ENCODE peak calls at places on chromosomes 1 and 21, in five cellular contexts. U is breast epithelium, T is T-helper 17 cell, M is EL, G is AG09319. S is an unnamed sample.

GRCh38 chr1:231899046-231899445 is 272.5 kb downstream of the DISC1 start:
- DNase-seq in U (no peak), T (no peak), M (no peak), G (no peak), S (no peak)

GRCh38 chr1:220843481-220844011 is 35.7 kb upstream of the HLX start:
- DNase-seq in U (no peak), T (no peak), M (no peak), G (peak), S (peak)

GRCh38 chr1:1207254-1207902 is 986 bp upstream of the TNFRSF18 start:
- DNase-seq in U (no peak), T (no peak), M (no peak), G (no peak), S (no peak)

GRCh38 chr1:109229531-109230127 is 15.9 kb downstream of the SARS1 start:
- DNase-seq in U (no peak), T (no peak), M (no peak), G (no peak), S (no peak)

GRCh38 chr1:47765236-47765635 is 231.9 kb downstream of the TRABD2B start:
- DNase-seq in U (no peak), T (no peak), M (no peak), G (no peak), S (no peak)

GRCh38 chr1:52454111-52454510 is 49.7 kb downstream of the PRPF38A start:
- DNase-seq in U (no peak), T (no peak), M (no peak), G (no peak), S (no peak)

GRCh38 chr21:25871566-25871965 is 136.8 kb downstream of the GABPA start:
- DNase-seq in U (no peak), T (no peak), M (no peak), G (no peak), S (no peak)

GRCh38 chr21:14614287-14614686 is 68.2 kb upstream of the SAMSN1 start:
- DNase-seq in U (no peak), T (no peak), M (no peak), G (no peak), S (no peak)

GRCh38 chr1:162696286-162696862 is 64.1 kb downstream of the DDR2 start:
- DNase-seq in U (peak), T (no peak), M (peak), G (peak), S (peak)

GRCh38 chr1:118074101-118074500 is 110.9 kb downstream of the SPAG17 start:
- DNase-seq in U (no peak), T (no peak), M (no peak), G (no peak), S (no peak)

GRCh38 chr1:52552236-52552504 is 722 bp downstream of the TUT4 start:
- DNase-seq in U (no peak), T (peak), M (peak), G (peak), S (no peak)

GRCh38 chr1:100767176-100767876 is 47.8 kb downstream of the VCAM1 start:
- DNase-seq in U (no peak), T (no peak), M (peak), G (no peak), S (no peak)